ENCODE peak calls at places on chromosomes 2 and 18, in four cellular contexts. P is HepG2, A is K562, C is GM12878. X is an unnamed sample.
A peak's percentile ranks its signal among the peaks of the same experiment; 100 is the strongest.

GRCh38 chr2:134988994-134989605 is 58.1 kb downstream of the MAP3K19 start:
- DNase-seq in P (peak; percentile 33), A (peak; percentile 41), C (no peak), X (peak; percentile 18)

GRCh38 chr2:41836944-41837343 is 210.9 kb upstream of the PKDCC start:
- DNase-seq in P (no peak), A (peak; percentile 59), C (no peak), X (peak; percentile 7)

GRCh38 chr2:222796413-222797103 is 64.3 kb upstream of the ACSL3 start:
- DNase-seq in P (peak; percentile 100), A (no peak), C (no peak), X (no peak)

GRCh38 chr2:30361751-30362394 is 85.2 kb upstream of the LCLAT1 start:
- DNase-seq in P (no peak), A (no peak), C (no peak), X (no peak)

GRCh38 chr2:98508690-98509054 is 64.0 kb downstream of the INPP4A start:
- DNase-seq in P (no peak), A (peak; percentile 71), C (no peak), X (no peak)

GRCh38 chr18:58762781-58763171 is 91.5 kb downstream of the MALT1 start:
- DNase-seq in P (no peak), A (no peak), C (no peak), X (no peak)

GRCh38 chr2:173226899-173227692 is 127.6 kb upstream of the CDCA7 start:
- DNase-seq in P (peak; percentile 85), A (no peak), C (no peak), X (no peak)

GRCh38 chr2:14182227-14182946 is 450.1 kb upstream of the LRATD1 start:
- DNase-seq in P (no peak), A (no peak), C (no peak), X (no peak)

GRCh38 chr2:9809064-9809356 is 34.3 kb upstream of the TAF1B start:
- DNase-seq in P (no peak), A (no peak), C (no peak), X (no peak)

GRCh38 chr18:9348079-9348671 is 13.6 kb downstream of the TWSG1 start:
- DNase-seq in P (no peak), A (no peak), C (peak; percentile 60), X (no peak)

GRCh38 chr2:170341684-170342631 is 164.0 kb downstream of the MYO3B start:
- DNase-seq in P (no peak), A (no peak), C (no peak), X (no peak)
- TF ChIP-seq REST in P (no peak), A (no peak), C (no peak), X (no peak)

GRCh38 chr2:39696838-39697237 is 31.1 kb downstream of the TMEM178A start:
- DNase-seq in P (peak; percentile 12), A (peak; percentile 6), C (no peak), X (no peak)
- TF ChIP-seq ZBTB33 in P (no peak), A (no peak), C (no peak), X (no peak)

DNA sequence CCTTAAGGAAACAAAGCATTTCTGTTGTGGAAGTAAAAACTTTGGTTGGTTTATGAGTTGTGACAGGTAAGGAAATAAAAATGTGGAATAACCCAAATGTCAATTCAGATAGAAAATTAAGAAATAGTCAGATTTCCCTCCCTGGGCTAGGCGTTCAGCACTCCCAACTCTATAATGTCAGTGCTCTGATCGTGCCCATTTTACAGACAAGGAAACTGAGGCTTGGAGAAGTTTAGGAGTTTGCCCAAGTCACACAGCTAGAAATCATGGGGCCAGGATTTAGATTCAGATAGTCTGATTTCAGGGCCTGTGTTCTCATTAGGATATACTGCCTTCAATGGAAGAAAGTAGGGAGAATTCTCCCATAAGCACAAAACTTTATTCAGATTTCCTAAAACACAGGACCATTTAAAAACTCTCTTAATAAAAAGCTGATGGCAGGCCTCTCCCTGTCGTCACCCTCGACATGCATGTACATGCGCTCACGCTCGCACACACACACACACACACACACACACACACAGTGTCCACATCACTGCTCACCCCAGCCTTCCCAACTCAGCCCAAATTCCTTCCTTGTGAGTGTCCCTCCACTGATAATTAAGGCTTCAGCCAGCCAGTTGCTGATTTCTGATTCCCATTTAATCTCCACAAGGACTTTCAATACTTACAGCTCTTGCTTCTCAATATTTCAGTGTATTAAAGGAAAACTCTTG is 49.1 kb upstream of the SLC14A2 start:
- DNase-seq in P (no peak), A (no peak), C (no peak), X (no peak)
- TF ChIP-seq EZH2 in P (no peak), A (no peak), C (no peak), X (no peak)

GRCh38 chr2:235614900-235615712 is 121.3 kb downstream of the AGAP1 start:
- DNase-seq in P (peak; percentile 53), A (no peak), C (no peak), X (no peak)

GRCh38 chr2:235612551-235612950 is 118.7 kb downstream of the AGAP1 start:
- DNase-seq in P (no peak), A (no peak), C (no peak), X (no peak)

GRCh38 chr2:235611756-235612155 is 117.9 kb downstream of the AGAP1 start:
- DNase-seq in P (no peak), A (no peak), C (no peak), X (no peak)

GRCh38 chr2:235614176-235614860 is 120.5 kb downstream of the AGAP1 start:
- DNase-seq in P (no peak), A (no peak), C (no peak), X (no peak)

DNA sequence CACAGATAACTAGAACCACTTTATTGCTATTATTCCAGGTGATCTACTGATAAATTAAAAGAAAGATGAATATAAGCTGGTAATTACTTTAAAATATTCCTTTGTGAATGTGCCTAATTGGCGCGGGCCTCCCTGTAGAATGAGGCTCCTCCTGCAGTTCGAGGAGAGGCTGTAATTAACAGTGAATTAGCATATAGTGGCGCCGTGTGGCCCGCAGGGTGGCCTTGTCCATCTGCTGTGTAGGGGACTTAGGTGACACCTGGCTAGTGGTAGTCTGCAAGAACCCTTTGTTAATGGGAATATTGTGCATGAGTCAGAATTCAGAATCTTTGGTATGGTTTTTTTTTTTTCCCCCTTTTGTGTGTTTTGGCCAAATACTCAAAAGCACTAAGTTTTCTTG is 119.8 kb downstream of the AGAP1 start:
- DNase-seq in P (no peak), A (no peak), C (no peak), X (no peak)
- TF ChIP-seq REST in P (no peak), A (no peak), C (no peak), X (no peak)

GRCh38 chr2:46117379-46117778 is 179.8 kb upstream of the EPAS1 start:
- DNase-seq in P (no peak), A (no peak), C (no peak), X (peak; percentile 41)

GRCh38 chr2:46117994-46118393 is 179.2 kb upstream of the EPAS1 start:
- DNase-seq in P (no peak), A (no peak), C (no peak), X (no peak)

GRCh38 chr2:46118656-46119338 is 178.4 kb upstream of the EPAS1 start:
- DNase-seq in P (no peak), A (no peak), C (no peak), X (no peak)

GRCh38 chr2:46120792-46121565 is 176.2 kb upstream of the EPAS1 start:
- DNase-seq in P (no peak), A (no peak), C (no peak), X (no peak)

DNA sequence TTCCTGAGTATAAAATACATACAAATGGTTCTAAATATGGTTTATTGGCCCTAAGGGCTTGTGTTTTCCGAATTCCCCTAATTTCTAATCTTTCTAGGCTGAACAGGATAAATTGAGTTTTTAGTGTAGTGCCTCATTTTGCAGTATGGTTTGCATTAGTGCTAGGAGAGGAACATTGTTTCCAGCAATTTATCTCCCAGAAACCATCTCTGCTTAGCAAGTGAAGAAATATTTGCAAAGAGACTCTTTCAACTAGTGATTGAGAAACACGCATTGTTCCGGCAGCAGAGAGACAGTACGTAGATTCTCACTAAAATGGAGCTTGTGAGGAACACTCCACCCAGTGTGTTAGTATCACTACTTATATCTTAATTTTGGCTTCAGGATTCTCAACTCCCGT is 177.8 kb upstream of the EPAS1 start:
- DNase-seq in P (peak; percentile 48), A (no peak), C (no peak), X (no peak)
- TF ChIP-seq ZBTB33 in P (no peak), A (no peak), C (no peak), X (no peak)

GRCh38 chr2:118937817-118938216 is 4.2 kb upstream of the MARCO start:
- DNase-seq in P (no peak), A (no peak), C (no peak), X (no peak)
- TF ChIP-seq EZH2 in P (no peak), A (no peak), C (no peak), X (no peak)

X was measured in HCT116.